ENCODE peak calls at places on chromosomes 3 and 15, in four cellular contexts. U is pancreas, G is transverse colon, J is heart right ventricle. P is an unnamed sample.

GRCh38 chr15:73483053-73483452 is 40.1 kb downstream of the REC114 start:
- DNase-seq in U (no peak), G (no peak), J (no peak), P (no peak)

GRCh38 chr15:85704021-85704420 is 90.7 kb downstream of the KLHL25 start:
- DNase-seq in U (no peak), G (no peak), J (no peak), P (no peak)

GRCh38 chr3:72655151-72655551 is 193.1 kb downstream of the SHQ1 start:
- DNase-seq in U (no peak), G (no peak), J (no peak), P (no peak)

GRCh38 chr3:127141921-127142730 is 50.8 kb upstream of the PRR23E start:
- DNase-seq in U (peak; percentile 91), G (peak; percentile 73), J (no peak), P (no peak)

GRCh38 chr15:79881254-79881653 is 15.6 kb downstream of the MTHFS start:
- DNase-seq in U (no peak), G (no peak), J (no peak), P (no peak)

GRCh38 chr3:11514191-11514770 is 129.4 kb downstream of the VGLL4 start:
- DNase-seq in U (peak; percentile 48), G (no peak), J (no peak), P (no peak)

GRCh38 chr3:10194328-10195071 is 29.8 kb downstream of the IRAK2 start:
- DNase-seq in U (no peak), G (peak; percentile 40), J (peak; percentile 28), P (peak; percentile 79)

GRCh38 chr15:70341566-70341965 is 243.8 kb upstream of the TLE3 start:
- DNase-seq in U (no peak), G (no peak), J (no peak), P (no peak)

GRCh38 chr3:148087601-148088371 is 609.9 kb upstream of the AGTR1 start:
- DNase-seq in U (no peak), G (no peak), J (no peak), P (no peak)

GRCh38 chr3:114092151-114093000 is 35.8 kb downstream of the QTRT2 start:
- DNase-seq in U (no peak), G (no peak), J (no peak), P (no peak)

GRCh38 chr3:105368575-105369500 is 2.1 kb downstream of the ALCAM start:
- DNase-seq in U (peak; percentile 74), G (peak; percentile 76), J (peak; percentile 11), P (peak; percentile 84)

GRCh38 chr3:42653560-42654330 is at the start of gene ZBTB47:
- DNase-seq in U (peak; percentile 60), G (peak; percentile 58), J (peak; percentile 74), P (no peak)

GRCh38 chr3:117063910-117064309 is 354.3 kb downstream of the TUSC7 start:
- DNase-seq in U (no peak), G (no peak), J (no peak), P (no peak)

GRCh38 chr15:75454471-75455418 is 3.3 kb upstream of the SIN3A start:
- DNase-seq in U (peak; percentile 79), G (peak; percentile 75), J (no peak), P (peak; percentile 85)

GRCh38 chr3:104031598-104031997 is 1335.1 kb upstream of the ALCAM start:
- DNase-seq in U (no peak), G (no peak), J (no peak), P (no peak)

GRCh38 chr3:100155105-100155504 is 40.8 kb upstream of the FILIP1L start:
- DNase-seq in U (no peak), G (no peak), J (no peak), P (no peak)

GRCh38 chr3:53890726-53891499 is 746 bp downstream of the SELENOK start:
- DNase-seq in U (peak; percentile 50), G (peak; percentile 54), J (no peak), P (peak; percentile 72)

GRCh38 chr3:121995190-121996137 is 26.6 kb downstream of the ILDR1 start:
- DNase-seq in U (peak; percentile 76), G (peak; percentile 78), J (peak; percentile 22), P (peak; percentile 12)

GRCh38 chr3:25582242-25582641 is 82.5 kb downstream of the TOP2B start:
- DNase-seq in U (no peak), G (no peak), J (no peak), P (no peak)

GRCh38 chr15:55277116-55277564 is 12.5 kb downstream of the RAB27A start:
- DNase-seq in U (no peak), G (peak; percentile 19), J (no peak), P (peak; percentile 52)

GRCh38 chr3:68855620-68856019 is 76.7 kb downstream of the TAFA4 start:
- DNase-seq in U (no peak), G (no peak), J (no peak), P (no peak)

GRCh38 chr15:101531170-101531569 is 41.7 kb upstream of the PCSK6 start:
- DNase-seq in U (no peak), G (no peak), J (no peak), P (no peak)

GRCh38 chr3:155604126-155604525 is 140.7 kb downstream of the PLCH1 start:
- DNase-seq in U (no peak), G (no peak), J (no peak), P (no peak)

GRCh38 chr3:2578560-2578959 is 479.9 kb downstream of the CNTN4 start:
- DNase-seq in U (no peak), G (no peak), J (no peak), P (no peak)

GRCh38 chr15:85620321-85621044 is 174.2 kb downstream of the KLHL25 start:
- DNase-seq in U (no peak), G (no peak), J (no peak), P (peak; percentile 48)

GRCh38 chr3:55091381-55092225 is 163.7 kb upstream of the LRTM1 start:
- DNase-seq in U (no peak), G (no peak), J (no peak), P (no peak)

GRCh38 chr3:157282261-157283191 is 122.6 kb upstream of the CCNL1 start:
- DNase-seq in U (no peak), G (no peak), J (no peak), P (no peak)

GRCh38 chr3:100630664-100631063 is 21.3 kb downstream of the ADGRG7 start:
- DNase-seq in U (no peak), G (no peak), J (no peak), P (no peak)

GRCh38 chr3:23872330-23872729 is 44.5 kb downstream of the NKIRAS1 start:
- DNase-seq in U (no peak), G (no peak), J (no peak), P (no peak)

GRCh38 chr15:79221696-79222095 is 60.8 kb upstream of the ANKRD34C start:
- DNase-seq in U (no peak), G (no peak), J (no peak), P (no peak)

GRCh38 chr3:32321095-32321835 is 70.4 kb upstream of the CMTM7 start:
- DNase-seq in U (no peak), G (no peak), J (peak; percentile 31), P (no peak)

GRCh38 chr3:138479355-138479964 is 45.0 kb downstream of the ESYT3 start:
- DNase-seq in U (no peak), G (no peak), J (no peak), P (no peak)

GRCh38 chr15:45183001-45183400 is 4.8 kb downstream of the SHF start:
- DNase-seq in U (no peak), G (no peak), J (no peak), P (no peak)

GRCh38 chr15:45183511-45183910 is 4.3 kb downstream of the SHF start:
- DNase-seq in U (no peak), G (no peak), J (no peak), P (no peak)

GRCh38 chr15:45180201-45180600 is 7.6 kb downstream of the SHF start:
- DNase-seq in U (no peak), G (no peak), J (no peak), P (no peak)

GRCh38 chr15:45180648-45181436 is 6.9 kb downstream of the SHF start:
- DNase-seq in U (no peak), G (no peak), J (no peak), P (no peak)

GRCh38 chr15:45181491-45182285 is 6.1 kb downstream of the SHF start:
- DNase-seq in U (no peak), G (no peak), J (no peak), P (no peak)
- H3K4me3 ChIP-seq in U (no peak overlapping the region), G (no peak overlapping the region), J (no peak overlapping the region), P (no peak overlapping the region)

GRCh38 chr15:80989110-80989517 is 505 bp downstream of the MESD start:
- DNase-seq in U (peak; percentile 37), G (no peak), J (no peak), P (no peak)
- H3K4me1 ChIP-seq in U (peaks cover 14% of the 10 kb centered on the region), G (peaks cover 39% of the 10 kb centered on the region), J (peaks cover 45% of the 10 kb centered on the region), P (peaks cover 62% of the 10 kb centered on the region)

GRCh38 chr15:60899322-60899966 is 329.7 kb downstream of the RORA start:
- DNase-seq in U (no peak), G (no peak), J (no peak), P (peak; percentile 55)
- H3K27ac ChIP-seq in U (no peak overlapping the region), G (no peak overlapping the region), J (no peak overlapping the region), P (no peak overlapping the region)

GRCh38 chr3:112104774-112105173 is 18.6 kb downstream of the C3orf52 start:
- DNase-seq in U (peak; percentile 0), G (no peak), J (no peak), P (no peak)
- H3K4me3 ChIP-seq in U (no peak overlapping the region), G (no peak overlapping the region), J (no peak overlapping the region), P (no peak overlapping the region)

GRCh38 chr15:90402230-90402629 is 14.2 kb downstream of the IQGAP1 start:
- DNase-seq in U (no peak), G (no peak), J (no peak), P (no peak)
- H3K4me1 ChIP-seq in U (peaks cover 34% of the 10 kb centered on the region), G (peaks cover 96% of the 10 kb centered on the region), J (peaks cover 32% of the 10 kb centered on the region), P (peaks cover 71% of the 10 kb centered on the region)

GRCh38 chr3:169781209-169781855 is 8.1 kb downstream of the MYNN start:
- DNase-seq in U (no peak), G (no peak), J (no peak), P (no peak)
- H3K27ac ChIP-seq in U (no peak overlapping the region), G (no peak overlapping the region), J (no peak overlapping the region), P (no peak overlapping the region)

DNA sequence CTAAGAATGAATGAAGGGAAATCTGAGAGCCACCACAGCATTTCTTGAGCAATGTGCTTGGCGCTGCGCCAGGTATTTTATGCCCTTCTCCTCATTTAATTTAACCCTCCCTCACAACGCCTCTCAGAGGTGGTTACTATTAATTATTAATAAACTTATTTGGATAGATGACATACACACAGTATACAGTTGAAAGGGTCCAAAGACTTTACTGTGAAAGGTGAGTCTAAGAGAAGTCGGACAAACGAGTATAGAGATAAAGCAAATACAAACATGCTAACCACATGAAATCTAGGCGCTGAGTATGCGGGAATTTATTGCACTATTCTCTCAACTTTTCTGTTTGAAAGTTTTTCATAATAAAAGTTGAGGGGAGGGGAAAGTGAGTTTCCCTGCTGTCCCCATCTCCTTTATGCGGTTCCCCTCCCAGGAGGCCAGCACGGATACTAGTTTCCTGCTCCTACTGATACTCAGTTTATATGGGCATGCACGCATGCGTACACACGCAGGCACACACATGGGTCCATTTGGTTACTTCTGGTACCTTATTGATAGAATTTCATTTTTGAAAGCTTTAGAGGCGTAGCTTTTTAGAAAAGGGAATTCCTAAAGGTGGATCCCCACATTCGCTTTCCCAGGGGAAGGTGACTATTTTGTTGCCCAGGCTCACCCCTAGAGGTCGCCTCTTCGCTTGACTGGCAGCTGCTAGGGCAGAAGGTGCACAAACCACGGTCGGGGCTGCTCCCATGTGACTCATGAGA is 28.5 kb upstream of the KCTD6 start:
- DNase-seq in U (peak; percentile 59), G (peak; percentile 78), J (peak; percentile 63), P (peak; percentile 67)
- H3K4me3 ChIP-seq in U (no peak overlapping the region), G (no peak overlapping the region), J (peak overlapping the region; percentile 26), P (no peak overlapping the region)

P was measured in CD4-positive, alpha-beta memory T cell.